ENCODE peak calls at places on chromosomes 12 and 14, in ten cellular contexts. T, O, N, V, E, H, C, J, X and K are unnamed samples. For H3K4me1, the result is how much of the 10 kb centered on the place peaks cover.

GRCh38 chr14:58690801-58691516 is 53.2 kb downstream of the DACT1 start:
- DNase-seq in T (peak), O (no peak), N (no peak), V (no peak), E (no peak), H (no peak), C (no peak), J (peak), X (no peak), K (no peak)

GRCh38 chr12:127381043-127381668 is 885.8 kb upstream of the TMEM132C start:
- DNase-seq in T (peak), O (peak), N (peak), V (peak), E (peak), H (peak), C (peak), J (peak), X (no peak), K (no peak)

GRCh38 chr14:68089146-68089715 is 269.7 kb downstream of the RAD51B start:
- DNase-seq in T (no peak), O (peak), N (no peak), V (no peak), E (peak), H (no peak), C (no peak), J (no peak), X (peak), K (no peak)

GRCh38 chr14:92651106-92651792 is 97.2 kb downstream of the LGMN start:
- DNase-seq in T (peak), O (peak), N (peak), V (peak), E (no peak), H (no peak), C (no peak), J (peak), X (no peak), K (no peak)

GRCh38 chr14:86052868-86053267 is 522.9 kb downstream of the FLRT2 start:
- DNase-seq in T (no peak), O (no peak), N (no peak), V (no peak), E (no peak), H (no peak), C (no peak), J (no peak), X (no peak), K (no peak)

GRCh38 chr14:72907886-72908285 is 14.0 kb upstream of the DPF3 start:
- DNase-seq in T (no peak), O (peak), N (no peak), V (no peak), E (no peak), H (no peak), C (peak), J (no peak), X (peak), K (no peak)

GRCh38 chr12:104747956-104748355 is 210.1 kb downstream of the SLC41A2 start:
- DNase-seq in T (no peak), O (no peak), N (no peak), V (no peak), E (no peak), H (no peak), C (peak), J (no peak), X (no peak), K (no peak)

GRCh38 chr12:41409628-41410027 is 221.5 kb downstream of the PDZRN4 start:
- DNase-seq in T (no peak), O (no peak), N (no peak), V (no peak), E (no peak), H (no peak), C (peak), J (no peak), X (no peak), K (no peak)

GRCh38 chr12:4417471-4417870 is 28.1 kb downstream of the FGF6 start:
- DNase-seq in T (no peak), O (no peak), N (no peak), V (no peak), E (no peak), H (peak), C (peak), J (no peak), X (no peak), K (no peak)

GRCh38 chr14:22450266-22450665 is 138.8 kb downstream of the DAD1 start:
- DNase-seq in T (no peak), O (no peak), N (no peak), V (no peak), E (no peak), H (no peak), C (peak), J (no peak), X (no peak), K (no peak)

GRCh38 chr12:104667139-104667538 is 210.4 kb downstream of the CHST11 start:
- DNase-seq in T (no peak), O (peak), N (no peak), V (no peak), E (no peak), H (no peak), C (no peak), J (no peak), X (peak), K (no peak)

GRCh38 chr12:132071837-132072384 is 72.2 kb downstream of the DDX51 start:
- DNase-seq in T (no peak), O (no peak), N (no peak), V (no peak), E (no peak), H (no peak), C (no peak), J (no peak), X (no peak), K (no peak)

GRCh38 chr14:88166616-88167015 is 156.5 kb downstream of the KCNK10 start:
- DNase-seq in T (no peak), O (no peak), N (no peak), V (no peak), E (peak), H (no peak), C (peak), J (no peak), X (peak), K (no peak)

GRCh38 chr12:114430306-114430705 is 24.4 kb upstream of the TBX5 start:
- DNase-seq in T (no peak), O (peak), N (no peak), V (no peak), E (no peak), H (no peak), C (no peak), J (no peak), X (peak), K (no peak)

GRCh38 chr14:92563359-92563758 is 49.8 kb downstream of the RIN3 start:
- DNase-seq in T (no peak), O (no peak), N (no peak), V (no peak), E (no peak), H (no peak), C (no peak), J (no peak), X (peak), K (no peak)

GRCh38 chr14:74574706-74575105 is 37.3 kb downstream of the LTBP2 start:
- DNase-seq in T (no peak), O (no peak), N (no peak), V (no peak), E (no peak), H (no peak), C (no peak), J (no peak), X (peak), K (no peak)

GRCh38 chr12:57842342-57843294 is 3.9 kb downstream of the CTDSP2 start:
- DNase-seq in T (no peak), O (peak), N (no peak), V (no peak), E (no peak), H (no peak), C (peak), J (no peak), X (peak), K (no peak)

GRCh38 chr12:102879144-102879763 is 37.8 kb downstream of the PAH start:
- DNase-seq in T (no peak), O (peak), N (no peak), V (peak), E (peak), H (no peak), C (peak), J (no peak), X (peak), K (no peak)

GRCh38 chr12:120457133-120457532 is 10.9 kb downstream of the GATC start:
- DNase-seq in T (no peak), O (no peak), N (no peak), V (no peak), E (peak), H (no peak), C (peak), J (no peak), X (no peak), K (no peak)

GRCh38 chr12:25583545-25583944 is 30.5 kb upstream of the LMNTD1 start:
- DNase-seq in T (no peak), O (peak), N (no peak), V (peak), E (peak), H (peak), C (peak), J (no peak), X (peak), K (no peak)

GRCh38 chr14:102461490-102462317 is 47.9 kb downstream of the ANKRD9 start:
- DNase-seq in T (no peak), O (no peak), N (no peak), V (no peak), E (no peak), H (no peak), C (no peak), J (no peak), X (no peak), K (no peak)

GRCh38 chr14:54209501-54210231 is 187.1 kb upstream of the CDKN3 start:
- DNase-seq in T (no peak), O (peak), N (no peak), V (no peak), E (no peak), H (no peak), C (no peak), J (no peak), X (peak), K (no peak)

GRCh38 chr14:95635051-95635450 is 51.2 kb upstream of the TCL1B start:
- DNase-seq in T (no peak), O (no peak), N (no peak), V (no peak), E (no peak), H (no peak), C (no peak), J (no peak), X (no peak), K (no peak)

GRCh38 chr12:132281021-132281420 is 48.4 kb downstream of the GALNT9 start:
- DNase-seq in T (peak), O (no peak), N (no peak), V (no peak), E (no peak), H (no peak), C (no peak), J (no peak), X (no peak), K (no peak)

GRCh38 chr14:94292872-94293577 is at the start of gene SERPINA10:
- DNase-seq in T (no peak), O (no peak), N (no peak), V (no peak), E (no peak), H (no peak), C (no peak), J (no peak), X (no peak), K (no peak)

GRCh38 chr12:56377310-56377988 is 14.8 kb upstream of the APOF start:
- DNase-seq in T (no peak), O (no peak), N (no peak), V (no peak), E (peak), H (no peak), C (peak), J (no peak), X (peak), K (no peak)

GRCh38 chr14:22289570-22289969 is 299.5 kb downstream of the DAD1 start:
- DNase-seq in T (no peak), O (no peak), N (no peak), V (no peak), E (no peak), H (no peak), C (no peak), J (no peak), X (no peak), K (no peak)

GRCh38 chr14:51022769-51023168 is 72.1 kb downstream of the TRIM9 start:
- DNase-seq in T (no peak), O (no peak), N (no peak), V (no peak), E (no peak), H (no peak), C (no peak), J (no peak), X (no peak), K (no peak)

GRCh38 chr12:48997719-48998496 is 1.3 kb downstream of the DDN start:
- DNase-seq in T (peak), O (no peak), N (no peak), V (no peak), E (peak), H (no peak), C (peak), J (peak), X (no peak), K (no peak)

GRCh38 chr14:25017562-25017961 is 32.4 kb downstream of the STXBP6 start:
- DNase-seq in T (no peak), O (no peak), N (no peak), V (no peak), E (no peak), H (no peak), C (peak), J (no peak), X (no peak), K (no peak)

GRCh38 chr14:102592969-102593840 is 756 bp downstream of the RCOR1 start:
- DNase-seq in T (peak), O (peak), N (peak), V (peak), E (peak), H (peak), C (peak), J (peak), X (peak), K (no peak)

GRCh38 chr14:104980601-104981531 is 2.7 kb upstream of the AHNAK2 start:
- DNase-seq in T (peak), O (no peak), N (no peak), V (no peak), E (no peak), H (no peak), C (peak), J (no peak), X (no peak), K (no peak)
- H3K4me1 ChIP-seq in T (under half), O (under half), N (under half), V (under half), E (under half), H (under half), C (under half), J (under half), X (under half), K (under half)

DNA sequence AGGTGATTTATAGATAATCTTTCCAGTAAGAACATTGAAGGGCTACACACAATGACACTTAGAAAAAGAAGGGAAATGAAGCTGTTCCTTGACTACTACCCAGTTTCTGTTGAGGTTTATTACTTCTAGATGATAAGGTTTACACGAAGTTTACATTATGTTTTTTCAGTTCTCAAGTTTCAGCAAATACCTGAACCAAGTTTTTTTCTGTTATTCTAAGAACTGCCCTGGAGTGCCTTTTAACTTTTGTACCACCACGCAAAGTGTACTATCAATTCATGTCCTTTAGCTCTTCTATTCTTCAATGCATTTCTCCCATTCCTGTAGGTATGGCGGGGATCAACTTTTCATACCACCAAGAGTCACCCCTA is 5.8 kb downstream of the FBXL14 start:
- DNase-seq in T (no peak), O (no peak), N (no peak), V (no peak), E (no peak), H (no peak), C (no peak), J (no peak), X (no peak), K (no peak)
- H3K4me3 ChIP-seq in T (no peak), O (no peak), N (no peak), V (no peak), E (no peak), H (no peak), C (no peak), J (no peak), X (no peak), K (no peak)

GRCh38 chr14:89672636-89673279 is 255.7 kb upstream of the FOXN3 start:
- DNase-seq in T (no peak), O (peak), N (no peak), V (peak), E (no peak), H (peak), C (no peak), J (peak), X (no peak), K (no peak)
- H3K27ac ChIP-seq in T (no peak), O (peak), N (no peak), V (no peak), E (no peak), H (no peak), C (no peak), J (peak), X (no peak), K (no peak)

GRCh38 chr12:79421236-79421740 is 269.5 kb downstream of the PAWR start:
- DNase-seq in T (no peak), O (no peak), N (no peak), V (no peak), E (no peak), H (no peak), C (no peak), J (no peak), X (no peak), K (no peak)

GRCh38 chr12:79423560-79423959 is 267.2 kb downstream of the PAWR start:
- DNase-seq in T (no peak), O (no peak), N (no peak), V (no peak), E (no peak), H (no peak), C (no peak), J (no peak), X (no peak), K (no peak)

GRCh38 chr12:79420146-79420618 is 270.6 kb downstream of the PAWR start:
- DNase-seq in T (no peak), O (peak), N (no peak), V (no peak), E (peak), H (no peak), C (peak), J (no peak), X (peak), K (no peak)

GRCh38 chr12:79424109-79424721 is 266.5 kb downstream of the PAWR start:
- DNase-seq in T (no peak), O (peak), N (no peak), V (no peak), E (peak), H (no peak), C (no peak), J (no peak), X (peak), K (no peak)

GRCh38 chr12:79422060-79422812 is 268.5 kb downstream of the PAWR start:
- DNase-seq in T (no peak), O (no peak), N (no peak), V (no peak), E (no peak), H (no peak), C (no peak), J (no peak), X (no peak), K (no peak)
- H3K4me1 ChIP-seq in T (under half), O (under half), N (under half), V (under half), E (half or more), H (under half), C (under half), J (under half), X (under half), K (half or more)

DNA sequence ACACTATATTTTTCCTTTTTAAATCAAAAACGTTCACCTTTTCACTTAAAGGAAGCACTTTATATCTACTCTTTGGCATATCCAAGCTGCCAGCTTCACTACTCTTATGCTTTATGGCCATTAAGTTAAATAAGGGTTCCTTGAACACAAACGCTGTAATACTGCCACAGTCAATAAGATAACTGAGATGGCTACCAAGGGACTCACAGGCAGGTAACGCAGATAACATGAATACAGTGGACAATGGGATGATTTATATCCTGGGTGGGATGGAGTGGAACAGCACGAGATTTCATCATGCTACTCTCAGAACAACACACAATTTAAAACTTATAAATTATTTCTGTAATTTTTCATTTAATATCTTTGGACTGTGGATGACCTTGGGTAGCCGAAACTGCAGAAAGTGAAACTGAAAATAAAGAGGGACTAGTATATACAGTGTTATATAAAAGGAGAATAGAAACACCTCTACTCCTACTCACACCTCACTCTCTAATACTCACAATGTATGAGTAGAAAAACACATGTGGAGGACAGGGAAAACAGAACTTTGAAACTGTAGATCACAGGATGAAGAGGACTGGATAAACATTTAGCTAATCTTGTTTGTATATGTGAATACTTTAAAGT is 367.3 kb downstream of the C12orf50 start:
- DNase-seq in T (no peak), O (no peak), N (no peak), V (no peak), E (peak), H (no peak), C (no peak), J (no peak), X (peak), K (no peak)
- H3K4me3 ChIP-seq in T (no peak), O (no peak), N (no peak), V (peak), E (peak), H (no peak), C (no peak), J (peak), X (no peak), K (peak)

GRCh38 chr14:81398196-81398891 is 1.8 kb downstream of the STON2 start:
- DNase-seq in T (no peak), O (no peak), N (no peak), V (no peak), E (no peak), H (no peak), C (no peak), J (no peak), X (no peak), K (no peak)

GRCh38 chr14:81400852-81401251 is 728 bp upstream of the STON2 start:
- DNase-seq in T (no peak), O (peak), N (no peak), V (peak), E (peak), H (peak), C (no peak), J (peak), X (peak), K (peak)

GRCh38 chr14:81400202-81400678 is at the start of gene STON2:
- DNase-seq in T (no peak), O (peak), N (no peak), V (peak), E (peak), H (peak), C (no peak), J (no peak), X (no peak), K (no peak)

GRCh38 chr14:81402123-81402495 is 2.0 kb upstream of the STON2 start:
- DNase-seq in T (no peak), O (peak), N (no peak), V (no peak), E (no peak), H (no peak), C (no peak), J (no peak), X (no peak), K (no peak)

DNA sequence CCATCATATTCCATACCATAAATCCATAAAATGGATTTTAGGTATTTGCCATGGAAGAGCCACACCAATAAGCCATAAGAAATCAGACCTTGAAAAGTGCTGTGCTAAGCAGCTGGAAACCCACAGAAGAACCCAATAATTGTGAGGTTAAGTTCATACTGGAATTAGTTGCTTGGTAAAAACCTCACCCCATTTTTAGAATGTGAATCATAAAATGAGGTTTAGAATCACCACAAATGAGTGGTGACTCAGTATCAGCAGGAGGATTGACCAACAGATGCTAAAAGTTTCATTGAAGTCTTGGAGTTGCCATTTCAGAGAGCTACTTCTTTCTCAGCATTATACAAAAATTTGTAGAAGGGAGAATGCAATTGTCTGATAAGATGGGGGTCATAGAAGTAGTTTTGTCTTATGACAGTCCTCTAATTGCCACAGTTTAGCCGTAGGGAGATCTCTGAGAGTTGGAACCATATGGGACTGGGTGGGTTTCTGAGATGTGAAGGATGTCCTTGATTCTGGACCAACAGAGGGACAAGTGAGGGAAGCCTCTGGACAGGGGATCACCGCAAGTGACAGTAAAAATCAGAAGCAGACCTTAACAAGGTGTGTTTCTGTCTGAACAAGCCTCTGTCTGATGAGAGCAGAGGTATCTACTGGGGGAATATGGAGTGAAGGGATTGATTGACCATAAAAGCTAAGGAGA is 1.4 kb upstream of the STON2 start:
- DNase-seq in T (no peak), O (peak), N (no peak), V (no peak), E (peak), H (no peak), C (no peak), J (no peak), X (peak), K (no peak)
- H3K27ac ChIP-seq in T (peak), O (no peak), N (no peak), V (no peak), E (peak), H (no peak), C (no peak), J (peak), X (no peak), K (no peak)

GRCh38 chr12:46209165-46209564 is 59.7 kb downstream of the SLC38A1 start:
- DNase-seq in T (no peak), O (no peak), N (no peak), V (no peak), E (no peak), H (no peak), C (no peak), J (no peak), X (peak), K (no peak)
- H3K4me1 ChIP-seq in T (under half), O (half or more), N (half or more), V (under half), E (under half), H (half or more), C (under half), J (half or more), X (under half), K (under half)